ENCODE peak calls at places on chromosomes 6 and 20, in four cellular contexts. S is left ventricle myocardium superior, T is T-helper 2 cell, C is progenitor cell of endocrine pancreas. V is an unnamed sample.

GRCh38 chr20:4465855-4466545 is 255.7 kb upstream of the PRND start:
- DNase-seq in S (no peak), T (no peak), C (no peak), V (no peak)

GRCh38 chr6:26554669-26555504 is 16.7 kb downstream of the HMGN4 start:
- DNase-seq in S (peak; percentile 52), T (peak; percentile 35), C (no peak), V (peak; percentile 44)

GRCh38 chr20:41329435-41330342 is 10.9 kb upstream of the LPIN3 start:
- DNase-seq in S (peak; percentile 75), T (peak; percentile 21), C (no peak), V (peak; percentile 17)

GRCh38 chr6:90496617-90497016 is 90.3 kb downstream of the MAP3K7 start:
- DNase-seq in S (no peak), T (no peak), C (no peak), V (no peak)

GRCh38 chr6:156719720-156720563 is 57.2 kb upstream of the ARID1B start:
- DNase-seq in S (peak; percentile 98), T (peak; percentile 49), C (peak; percentile 64), V (peak; percentile 59)

GRCh38 chr6:75460636-75461035 is 33.0 kb downstream of the FILIP1 start:
- DNase-seq in S (no peak), T (no peak), C (no peak), V (no peak)

GRCh38 chr6:11876934-11877433 is 98.4 kb upstream of the ADTRP start:
- DNase-seq in S (no peak), T (no peak), C (no peak), V (no peak)

GRCh38 chr6:82645536-82646230 is 282.1 kb downstream of the TPBG start:
- DNase-seq in S (no peak), T (no peak), C (no peak), V (no peak)

GRCh38 chr6:20946037-20946436 is 411.8 kb downstream of the CDKAL1 start:
- DNase-seq in S (no peak), T (no peak), C (no peak), V (no peak)

GRCh38 chr20:62892348-62893304 is 31.0 kb upstream of the TCFL5 start:
- DNase-seq in S (no peak), T (no peak), C (no peak), V (no peak)

GRCh38 chr20:62299666-62300236 is 3.0 kb upstream of the ADRM1 start:
- DNase-seq in S (no peak), T (no peak), C (no peak), V (no peak)

GRCh38 chr6:138106665-138107077 is 548 bp downstream of the PERP start:
- DNase-seq in S (no peak), T (no peak), C (no peak), V (no peak)

GRCh38 chr6:170039156-170040114 is 251.4 kb downstream of the DLL1 start:
- DNase-seq in S (peak; percentile 24), T (no peak), C (no peak), V (no peak)

GRCh38 chr6:69917834-69918233 is 51.5 kb downstream of the COL19A1 start:
- DNase-seq in S (no peak), T (no peak), C (no peak), V (no peak)